ENCODE peak calls at places on chromosome 11, in nine cellular contexts. T is spleen, Z is sigmoid colon, P is transverse colon, M is stomach, U is HCT116, A is K562, D is SK-N-SH, G is GM23338. B is an unnamed sample. For H3K36me3, the result is how much of the 10 kb centered on the place peaks cover.

GRCh38 chr11:30914143-30914762 is 328.1 kb upstream of the MPPED2 start:
- DNase-seq in T (peak), Z (no peak), P (peak), M (peak), U (peak), A (peak), D (peak), G (peak), B (peak)

GRCh38 chr11:62497132-62497915 is 49.3 kb downstream of the AHNAK start:
- DNase-seq in T (no peak), Z (no peak), P (peak), M (peak), U (peak), A (peak), D (peak), G (peak), B (no peak)

GRCh38 chr11:59247535-59248227 is 35.0 kb upstream of the MPEG1 start:
- DNase-seq in T (no peak), Z (no peak), P (no peak), M (no peak), U (no peak), A (no peak), D (no peak), G (no peak), B (no peak)

GRCh38 chr11:88406871-88407270 is 69.3 kb upstream of the CTSC start:
- DNase-seq in T (no peak), Z (no peak), P (no peak), M (no peak), U (no peak), A (no peak), D (no peak), G (no peak), B (no peak)

GRCh38 chr11:83072689-83073242 is 1.1 kb upstream of the RAB30 start:
- DNase-seq in T (no peak), Z (no peak), P (no peak), M (no peak), U (no peak), A (peak), D (no peak), G (peak), B (no peak)

GRCh38 chr11:16817321-16817720 is 78.9 kb downstream of the C11orf58 start:
- DNase-seq in T (no peak), Z (no peak), P (no peak), M (no peak), U (no peak), A (no peak), D (no peak), G (no peak), B (no peak)

GRCh38 chr11:8289426-8290047 is 25.9 kb upstream of the LMO1 start:
- DNase-seq in T (peak), Z (peak), P (no peak), M (no peak), U (no peak), A (no peak), D (no peak), G (no peak), B (no peak)

GRCh38 chr11:3022982-3023381 is 30.9 kb upstream of the NAP1L4 start:
- DNase-seq in T (no peak), Z (no peak), P (no peak), M (no peak), U (no peak), A (no peak), D (no peak), G (no peak), B (no peak)

GRCh38 chr11:78030429-78031325 is 7.6 kb upstream of the KCTD14 start:
- DNase-seq in T (no peak), Z (peak), P (peak), M (peak), U (no peak), A (no peak), D (peak), G (peak), B (no peak)

GRCh38 chr11:102654761-102655160 is 29.6 kb upstream of the MMP20 start:
- DNase-seq in T (no peak), Z (no peak), P (no peak), M (no peak), U (no peak), A (no peak), D (no peak), G (no peak), B (no peak)

GRCh38 chr11:459511-460220 is 9.6 kb downstream of the PTDSS2 start:
- DNase-seq in T (no peak), Z (no peak), P (no peak), M (no peak), U (no peak), A (no peak), D (no peak), G (no peak), B (no peak)
- H3K4me3 ChIP-seq in T (no peak), Z (no peak), P (no peak), M (no peak), U (no peak), A (no peak), D (no peak), G (no peak), B (no peak)

DNA sequence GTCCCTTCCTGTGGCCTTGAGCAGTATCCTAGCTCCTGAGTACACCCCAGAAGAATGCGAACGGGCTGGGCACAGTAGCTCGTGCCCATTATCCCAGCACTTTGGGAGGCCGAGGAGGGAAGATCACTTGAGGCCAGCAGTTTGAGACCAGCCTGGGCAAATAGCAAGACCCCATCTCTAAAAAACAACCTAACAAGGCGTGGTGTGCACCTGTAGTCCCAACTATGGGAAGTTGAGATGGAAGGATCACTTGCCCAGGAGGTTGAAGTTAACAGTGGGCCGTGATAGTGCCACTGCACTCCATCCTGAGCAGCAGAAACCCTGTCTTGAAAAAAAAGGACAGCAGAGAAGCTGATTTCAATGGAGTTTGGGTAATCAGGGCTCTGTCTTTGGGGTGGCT is 3.3 kb downstream of the RPLP2 start:
- DNase-seq in T (no peak), Z (no peak), P (no peak), M (no peak), U (no peak), A (no peak), D (no peak), G (no peak), B (no peak)
- TF ChIP-seq POLR2AphosphoS5 in T (no peak), Z (no peak), P (no peak), M (no peak), U (no peak), A (peak), D (no peak), G (no peak), B (no peak)

DNA sequence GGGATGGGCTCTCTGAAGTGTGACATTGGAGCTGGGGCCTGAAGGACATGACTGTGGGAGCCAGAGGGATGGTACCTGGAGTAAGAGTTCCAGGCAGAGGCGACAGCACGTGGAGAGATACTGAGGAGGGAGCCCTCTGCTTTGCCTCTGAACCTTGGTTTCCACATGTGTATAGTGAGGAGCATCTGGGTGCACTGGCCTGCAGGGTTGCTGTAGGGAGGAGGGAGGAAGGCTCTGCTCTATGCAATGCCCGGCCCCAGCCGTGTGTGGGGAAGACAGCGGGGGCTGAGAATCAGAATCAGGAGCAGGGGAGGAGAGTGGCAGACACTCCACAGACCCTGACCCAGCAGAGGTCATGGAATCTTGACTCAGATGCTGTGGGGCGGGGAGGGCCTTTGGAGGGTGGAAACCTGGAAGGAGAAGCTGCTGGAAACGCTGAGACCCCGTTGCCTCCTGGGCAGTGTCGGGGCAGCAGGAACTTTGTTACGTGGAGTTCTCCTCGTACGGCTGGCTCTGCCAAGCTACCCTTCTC is 4.0 kb downstream of the SCYL1 start:
- DNase-seq in T (no peak), Z (no peak), P (no peak), M (no peak), U (no peak), A (no peak), D (no peak), G (no peak), B (no peak)
- H3K36me3 ChIP-seq in T (half or more), Z (under half), P (under half), M (half or more), U (under half), A (half or more), D (under half), G (under half), B (under half)

GRCh38 chr11:117532568-117532967 is 204.9 kb downstream of the CEP164 start:
- DNase-seq in T (no peak), Z (no peak), P (no peak), M (no peak), U (no peak), A (no peak), D (no peak), G (no peak), B (no peak)

GRCh38 chr11:117524784-117525183 is 197.1 kb downstream of the CEP164 start:
- DNase-seq in T (no peak), Z (no peak), P (no peak), M (no peak), U (no peak), A (no peak), D (no peak), G (no peak), B (no peak)

GRCh38 chr11:117528061-117528780 is 200.6 kb downstream of the CEP164 start:
- DNase-seq in T (no peak), Z (no peak), P (no peak), M (no peak), U (no peak), A (no peak), D (peak), G (no peak), B (no peak)

GRCh38 chr11:117525866-117526265 is 198.2 kb downstream of the CEP164 start:
- DNase-seq in T (no peak), Z (no peak), P (no peak), M (no peak), U (no peak), A (no peak), D (no peak), G (no peak), B (no peak)

DNA sequence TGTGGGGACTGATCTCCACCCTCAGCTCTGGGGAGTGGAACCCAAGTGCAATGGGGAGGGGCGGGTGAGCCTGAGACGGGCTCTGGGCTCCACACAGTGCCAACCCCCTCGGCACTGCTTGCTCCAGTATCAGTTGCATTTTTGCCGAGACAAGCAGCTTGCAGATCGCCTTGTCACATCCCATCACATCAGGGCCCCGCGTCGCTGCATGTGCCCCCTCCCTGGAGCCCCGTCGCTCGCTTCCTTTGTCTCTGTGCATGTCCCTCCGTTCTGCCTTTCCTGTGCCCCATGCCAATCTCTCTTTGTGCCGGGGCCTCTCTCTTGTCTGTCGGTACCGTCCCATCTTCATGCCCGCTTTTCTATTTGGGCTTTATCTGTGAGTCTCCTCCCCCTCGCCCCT is 202.1 kb downstream of the CEP164 start:
- DNase-seq in T (no peak), Z (no peak), P (no peak), M (no peak), U (no peak), A (no peak), D (no peak), G (no peak), B (no peak)
- H3K4me3 ChIP-seq in T (no peak), Z (no peak), P (no peak), M (no peak), U (no peak), A (no peak), D (no peak), G (no peak), B (no peak)